ENCODE peak calls at places on chromosomes 6 and 20, in four cellular contexts. Z is upper lobe of right lung, R is B cell, W is NCI-H1092. L is an unnamed sample.

GRCh38 chr6:150373260-150373701 is 4.5 kb downstream of the IYD start:
- DNase-seq in Z (no peak), W (no peak), R (no peak), L (no peak)

GRCh38 chr6:11366934-11367637 is 134.6 kb upstream of the NEDD9 start:
- DNase-seq in W (no peak), R (no peak), Z (no peak), L (no peak)

GRCh38 chr6:12827921-12828320 is 111.4 kb downstream of the PHACTR1 start:
- DNase-seq in W (no peak), Z (no peak), R (no peak), L (no peak)

GRCh38 chr20:51447097-51447764 is 95.3 kb downstream of the NFATC2 start:
- DNase-seq in Z (no peak), R (no peak), W (no peak), L (no peak)

GRCh38 chr6:30260036-30260504 is 46.9 kb upstream of the TRIM26 start:
- DNase-seq in Z (peak; percentile 66), W (no peak), R (no peak), L (no peak)

GRCh38 chr20:38423541-38423940 is 11.6 kb downstream of the SNHG17 start:
- DNase-seq in W (no peak), Z (no peak), R (no peak), L (no peak)

GRCh38 chr6:129845696-129846095 is 15.4 kb downstream of the TMEM244 start:
- DNase-seq in W (no peak), R (no peak), Z (no peak), L (no peak)

GRCh38 chr6:1267057-1267732 is 44.7 kb upstream of the FOXQ1 start:
- DNase-seq in W (no peak), R (no peak), Z (no peak), L (no peak)

GRCh38 chr6:128672023-128672422 is 151.6 kb upstream of the PTPRK start:
- DNase-seq in Z (no peak), R (no peak), W (no peak), L (no peak)

GRCh38 chr6:161151660-161152526 is 122.0 kb downstream of the AGPAT4 start:
- DNase-seq in R (no peak), W (no peak), Z (no peak), L (no peak)

GRCh38 chr6:56986611-56987010 is 31.7 kb downstream of the BEND6 start:
- DNase-seq in R (no peak), Z (no peak), W (no peak), L (no peak)

GRCh38 chr6:70108230-70108629 is 194.7 kb downstream of the COL9A1 start:
- DNase-seq in W (peak; percentile 2), R (no peak), Z (no peak), L (peak; percentile 44)

GRCh38 chr6:151475653-151476523 is 17.9 kb upstream of the CCDC170 start:
- DNase-seq in Z (peak; percentile 69), R (peak; percentile 44), W (no peak), L (peak; percentile 52)

GRCh38 chr6:12324096-12324495 is 33.9 kb downstream of the EDN1 start:
- DNase-seq in W (no peak), Z (no peak), R (no peak), L (no peak)

GRCh38 chr6:5135783-5136376 is 50.7 kb downstream of the PPP1R3G start:
- DNase-seq in R (peak; percentile 47), Z (no peak), W (no peak), L (no peak)

GRCh38 chr6:28770732-28771131 is 153.1 kb downstream of the TRIM27 start:
- DNase-seq in R (no peak), Z (no peak), W (no peak), L (no peak)

GRCh38 chr20:22453244-22454080 is 130.9 kb downstream of the FOXA2 start:
- DNase-seq in R (no peak), Z (no peak), W (peak; percentile 16), L (no peak)

GRCh38 chr20:49794336-49795124 is 18.1 kb upstream of the SLC9A8 start:
- DNase-seq in R (no peak), Z (peak; percentile 80), W (no peak), L (no peak)

GRCh38 chr6:5783584-5784089 is 223.1 kb downstream of the NRN1 start:
- DNase-seq in W (no peak), R (no peak), Z (no peak), L (no peak)

GRCh38 chr6:139904158-139904533 is 529.7 kb upstream of the CITED2 start:
- DNase-seq in R (no peak), Z (no peak), W (no peak), L (no peak)

GRCh38 chr6:11050735-11051134 is 6.6 kb upstream of the ELOVL2 start:
- DNase-seq in R (no peak), W (no peak), Z (no peak), L (no peak)

GRCh38 chr20:50107086-50107645 is 5.8 kb downstream of the UBE2V1 start:
- DNase-seq in W (no peak), Z (no peak), R (no peak), L (no peak)

GRCh38 chr6:109002100-109002697 is 92.4 kb downstream of the SESN1 start:
- DNase-seq in R (no peak), W (no peak), Z (no peak), L (no peak)

GRCh38 chr20:50762435-50763201 is 31.2 kb downstream of the PARD6B start:
- DNase-seq in R (no peak), W (peak; percentile 92), Z (peak; percentile 76), L (no peak)

GRCh38 chr20:22949710-22950109 is 85.4 kb upstream of the SSTR4 start:
- DNase-seq in W (no peak), R (no peak), Z (no peak), L (no peak)

GRCh38 chr6:36829919-36830544 is 9.2 kb downstream of the CPNE5 start:
- DNase-seq in R (no peak), Z (no peak), W (peak; percentile 71), L (peak; percentile 82)

GRCh38 chr6:42569102-42570028 is 5.5 kb downstream of the UBR2 start:
- DNase-seq in W (no peak), Z (no peak), R (no peak), L (no peak)

GRCh38 chr6:109336221-109336955 is 45.9 kb downstream of the CD164 start:
- DNase-seq in W (no peak), R (no peak), Z (no peak), L (no peak)

GRCh38 chr6:134680433-134680832 is 269.5 kb downstream of the ALDH8A1 start:
- DNase-seq in W (no peak), R (no peak), Z (no peak), L (no peak)

GRCh38 chr20:52056203-52057062 is 135.1 kb downstream of the ZFP64 start:
- DNase-seq in R (no peak), Z (no peak), W (no peak), L (no peak)

GRCh38 chr6:160667854-160668481 is 3.9 kb upstream of the LPA start:
- DNase-seq in W (no peak), R (no peak), Z (no peak), L (peak; percentile 64)

GRCh38 chr20:3080939-3081388 is 3.6 kb downstream of the AVP start:
- DNase-seq in W (no peak), R (no peak), Z (no peak), L (no peak)

L was measured in NCI-H1105.